ENCODE peak calls at places on chromosomes 3 and 15, in six cellular contexts. One of them, this sample, is unnamed.

GRCh38 chr3:130384547-130384946 is 39.1 kb downstream of the COL6A5 start:
- DNase-seq in bronchial epithelial cell: no peak
- DNase-seq in MCF 10A: no peak
- DNase-seq in choroid plexus epithelial cell: no peak
- DNase-seq in fibroblast of the aortic adventitia: no peak
- DNase-seq in GM10248: no peak
- DNase-seq in this sample: no peak

GRCh38 chr15:40282144-40282869 is 557 bp downstream of the ANKRD63 start:
- DNase-seq in bronchial epithelial cell: no peak
- DNase-seq in MCF 10A: no peak
- DNase-seq in fibroblast of the aortic adventitia: no peak
- DNase-seq in choroid plexus epithelial cell: no peak
- DNase-seq in GM10248: peak; percentile 71
- DNase-seq in this sample: peak; percentile 62

GRCh38 chr3:69276884-69277283 is 109.0 kb downstream of the FRMD4B start:
- DNase-seq in bronchial epithelial cell: peak; percentile 74
- DNase-seq in GM10248: no peak
- DNase-seq in fibroblast of the aortic adventitia: peak; percentile 12
- DNase-seq in choroid plexus epithelial cell: no peak
- DNase-seq in MCF 10A: peak; percentile 14
- DNase-seq in this sample: no peak

GRCh38 chr15:50225057-50225456 is 40.5 kb downstream of the HDC start:
- DNase-seq in bronchial epithelial cell: no peak
- DNase-seq in choroid plexus epithelial cell: no peak
- DNase-seq in MCF 10A: no peak
- DNase-seq in fibroblast of the aortic adventitia: no peak
- DNase-seq in GM10248: no peak
- DNase-seq in this sample: no peak

GRCh38 chr3:169218314-169218983 is 445.1 kb downstream of the MECOM start:
- DNase-seq in GM10248: no peak
- DNase-seq in fibroblast of the aortic adventitia: peak; percentile 87
- DNase-seq in choroid plexus epithelial cell: peak; percentile 86
- DNase-seq in MCF 10A: peak; percentile 58
- DNase-seq in bronchial epithelial cell: peak; percentile 63
- DNase-seq in this sample: no peak

GRCh38 chr15:90291679-90292356 is 26.3 kb downstream of the NGRN start:
- DNase-seq in fibroblast of the aortic adventitia: no peak
- DNase-seq in MCF 10A: peak; percentile 69
- DNase-seq in GM10248: peak; percentile 32
- DNase-seq in choroid plexus epithelial cell: peak; percentile 31
- DNase-seq in bronchial epithelial cell: peak; percentile 55
- DNase-seq in this sample: peak; percentile 52

GRCh38 chr3:69379661-69380060 is 6.2 kb downstream of the FRMD4B start:
- DNase-seq in MCF 10A: no peak
- DNase-seq in choroid plexus epithelial cell: no peak
- DNase-seq in bronchial epithelial cell: peak; percentile 50
- DNase-seq in GM10248: no peak
- DNase-seq in fibroblast of the aortic adventitia: no peak
- DNase-seq in this sample: no peak

GRCh38 chr3:123789160-123789559 is 95.0 kb downstream of the MYLK start:
- DNase-seq in GM10248: no peak
- DNase-seq in MCF 10A: no peak
- DNase-seq in fibroblast of the aortic adventitia: no peak
- DNase-seq in bronchial epithelial cell: no peak
- DNase-seq in choroid plexus epithelial cell: no peak
- DNase-seq in this sample: no peak

GRCh38 chr3:124113475-124113874 is 121.6 kb upstream of the ROPN1 start:
- DNase-seq in MCF 10A: no peak
- DNase-seq in GM10248: no peak
- DNase-seq in choroid plexus epithelial cell: no peak
- DNase-seq in bronchial epithelial cell: no peak
- DNase-seq in fibroblast of the aortic adventitia: no peak
- DNase-seq in this sample: no peak

GRCh38 chr15:39431371-39431770 is 149.5 kb upstream of the THBS1 start:
- DNase-seq in fibroblast of the aortic adventitia: peak; percentile 47
- DNase-seq in GM10248: no peak
- DNase-seq in choroid plexus epithelial cell: peak; percentile 62
- DNase-seq in MCF 10A: no peak
- DNase-seq in bronchial epithelial cell: no peak
- DNase-seq in this sample: no peak

GRCh38 chr15:56910801-56911200 is 7.6 kb upstream of the TCF12 start:
- DNase-seq in fibroblast of the aortic adventitia: no peak
- DNase-seq in GM10248: no peak
- DNase-seq in bronchial epithelial cell: peak; percentile 28
- DNase-seq in MCF 10A: no peak
- DNase-seq in choroid plexus epithelial cell: no peak
- DNase-seq in this sample: no peak

GRCh38 chr3:128554465-128555097 is 61.6 kb upstream of the GATA2 start:
- DNase-seq in fibroblast of the aortic adventitia: no peak
- DNase-seq in MCF 10A: no peak
- DNase-seq in choroid plexus epithelial cell: no peak
- DNase-seq in GM10248: no peak
- DNase-seq in bronchial epithelial cell: no peak
- DNase-seq in this sample: no peak

GRCh38 chr3:86787091-86787490 is 203.9 kb downstream of the VGLL3 start:
- DNase-seq in MCF 10A: peak; percentile 18
- DNase-seq in fibroblast of the aortic adventitia: peak; percentile 40
- DNase-seq in choroid plexus epithelial cell: peak; percentile 78
- DNase-seq in bronchial epithelial cell: peak; percentile 12
- DNase-seq in GM10248: no peak
- DNase-seq in this sample: no peak

GRCh38 chr15:92612891-92613290 is 42.7 kb downstream of the FAM174B start:
- DNase-seq in fibroblast of the aortic adventitia: no peak
- DNase-seq in GM10248: no peak
- DNase-seq in bronchial epithelial cell: no peak
- DNase-seq in MCF 10A: no peak
- DNase-seq in choroid plexus epithelial cell: no peak
- DNase-seq in this sample: no peak

GRCh38 chr3:32401541-32402052 is 9.9 kb downstream of the CMTM7 start:
- DNase-seq in bronchial epithelial cell: peak; percentile 59
- DNase-seq in MCF 10A: peak; percentile 55
- DNase-seq in fibroblast of the aortic adventitia: peak; percentile 72
- DNase-seq in GM10248: peak; percentile 65
- DNase-seq in choroid plexus epithelial cell: peak; percentile 64
- DNase-seq in this sample: peak; percentile 78

DNA sequence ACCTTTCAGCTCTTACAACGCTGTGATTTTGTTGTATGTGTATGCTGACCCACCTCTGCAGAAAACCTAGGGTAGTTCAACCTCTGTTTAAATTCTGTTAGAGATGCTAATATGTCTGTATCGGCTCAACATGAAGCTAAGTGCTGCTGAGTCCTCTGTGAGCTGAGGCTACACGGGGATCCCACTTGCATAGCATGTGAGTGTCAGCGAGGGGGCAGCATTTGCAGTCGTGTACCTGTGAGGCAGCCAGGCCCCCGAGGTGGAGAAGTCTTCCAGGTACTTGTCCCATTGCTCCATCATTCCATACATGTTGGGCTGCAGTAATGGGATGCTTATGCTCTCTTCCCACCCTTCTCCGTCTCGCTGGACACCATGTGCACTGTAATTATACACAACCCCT is 3.7 kb downstream of the MKRN2OS start:
- DNase-seq in choroid plexus epithelial cell: no peak
- DNase-seq in GM10248: no peak
- DNase-seq in bronchial epithelial cell: no peak
- DNase-seq in MCF 10A: no peak
- DNase-seq in fibroblast of the aortic adventitia: no peak
- DNase-seq in this sample: no peak
- TF ChIP-seq CTCF in choroid plexus epithelial cell: peak; percentile 36
- TF ChIP-seq CTCF in GM10248: no peak
- TF ChIP-seq CTCF in bronchial epithelial cell: peak; percentile 37
- TF ChIP-seq CTCF in MCF 10A: no peak
- TF ChIP-seq CTCF in fibroblast of the aortic adventitia: peak; percentile 5
- TF ChIP-seq CTCF in this sample: no peak

GRCh38 chr3:20185364-20185732 is 658 bp downstream of the SGO1 start:
- DNase-seq in fibroblast of the aortic adventitia: peak; percentile 7
- DNase-seq in choroid plexus epithelial cell: peak; percentile 35
- DNase-seq in GM10248: no peak
- DNase-seq in MCF 10A: peak; percentile 27
- DNase-seq in bronchial epithelial cell: peak; percentile 22
- DNase-seq in this sample: peak; percentile 54

GRCh38 chr3:20186600-20187004 is 596 bp upstream of the SGO1 start:
- DNase-seq in MCF 10A: no peak
- DNase-seq in bronchial epithelial cell: no peak
- DNase-seq in GM10248: no peak
- DNase-seq in choroid plexus epithelial cell: no peak
- DNase-seq in fibroblast of the aortic adventitia: no peak
- DNase-seq in this sample: no peak

GRCh38 chr3:20182206-20182605 is 3.8 kb downstream of the SGO1 start:
- DNase-seq in fibroblast of the aortic adventitia: no peak
- DNase-seq in bronchial epithelial cell: no peak
- DNase-seq in GM10248: no peak
- DNase-seq in MCF 10A: no peak
- DNase-seq in choroid plexus epithelial cell: no peak
- DNase-seq in this sample: no peak

GRCh38 chr3:20181276-20181675 is 4.7 kb downstream of the SGO1 start:
- DNase-seq in fibroblast of the aortic adventitia: no peak
- DNase-seq in GM10248: no peak
- DNase-seq in MCF 10A: no peak
- DNase-seq in choroid plexus epithelial cell: no peak
- DNase-seq in bronchial epithelial cell: no peak
- DNase-seq in this sample: no peak

GRCh38 chr3:20185733-20186599 is at the start of gene SGO1:
- DNase-seq in MCF 10A: peak; percentile 98
- DNase-seq in choroid plexus epithelial cell: peak; percentile 99
- DNase-seq in bronchial epithelial cell: peak; percentile 97
- DNase-seq in GM10248: peak; percentile 96
- DNase-seq in fibroblast of the aortic adventitia: peak; percentile 96
- DNase-seq in this sample: peak; percentile 100
- TF ChIP-seq CTCF in MCF 10A: no peak
- TF ChIP-seq CTCF in choroid plexus epithelial cell: peak; percentile 46
- TF ChIP-seq CTCF in bronchial epithelial cell: no peak
- TF ChIP-seq CTCF in GM10248: no peak
- TF ChIP-seq CTCF in fibroblast of the aortic adventitia: peak; percentile 16
- TF ChIP-seq CTCF in this sample: no peak

GRCh38 chr3:57464011-57464410 is 80.1 kb downstream of the DNAH12 start:
- DNase-seq in fibroblast of the aortic adventitia: no peak
- DNase-seq in bronchial epithelial cell: no peak
- DNase-seq in choroid plexus epithelial cell: no peak
- DNase-seq in MCF 10A: no peak
- DNase-seq in GM10248: no peak
- DNase-seq in this sample: no peak

DNA sequence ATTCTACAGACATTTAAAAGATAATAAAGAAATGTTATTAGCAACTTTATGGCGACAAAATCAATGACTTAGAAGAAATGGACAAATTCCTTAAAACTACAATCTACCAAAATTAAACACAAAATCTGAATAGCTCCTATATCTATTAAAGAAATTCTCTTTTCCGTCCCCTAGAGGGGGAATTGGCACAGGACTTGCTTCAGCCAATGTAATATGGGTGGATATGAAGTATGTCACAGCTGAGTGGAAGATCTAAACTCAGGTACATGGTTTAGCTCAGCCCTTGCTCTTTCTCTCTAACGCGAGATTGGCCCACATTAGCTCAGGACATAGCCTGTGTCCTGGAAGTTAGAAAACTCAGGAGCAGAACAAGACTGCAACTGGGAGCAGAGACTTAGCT is 79.3 kb downstream of the DNAH12 start:
- DNase-seq in bronchial epithelial cell: no peak
- DNase-seq in MCF 10A: peak; percentile 8
- DNase-seq in GM10248: no peak
- DNase-seq in choroid plexus epithelial cell: peak; percentile 49
- DNase-seq in fibroblast of the aortic adventitia: peak; percentile 6
- DNase-seq in this sample: no peak
- TF ChIP-seq CTCF in bronchial epithelial cell: no peak
- TF ChIP-seq CTCF in MCF 10A: no peak
- TF ChIP-seq CTCF in GM10248: no peak
- TF ChIP-seq CTCF in choroid plexus epithelial cell: peak; percentile 53
- TF ChIP-seq CTCF in fibroblast of the aortic adventitia: peak; percentile 25
- TF ChIP-seq CTCF in this sample: no peak

DNA sequence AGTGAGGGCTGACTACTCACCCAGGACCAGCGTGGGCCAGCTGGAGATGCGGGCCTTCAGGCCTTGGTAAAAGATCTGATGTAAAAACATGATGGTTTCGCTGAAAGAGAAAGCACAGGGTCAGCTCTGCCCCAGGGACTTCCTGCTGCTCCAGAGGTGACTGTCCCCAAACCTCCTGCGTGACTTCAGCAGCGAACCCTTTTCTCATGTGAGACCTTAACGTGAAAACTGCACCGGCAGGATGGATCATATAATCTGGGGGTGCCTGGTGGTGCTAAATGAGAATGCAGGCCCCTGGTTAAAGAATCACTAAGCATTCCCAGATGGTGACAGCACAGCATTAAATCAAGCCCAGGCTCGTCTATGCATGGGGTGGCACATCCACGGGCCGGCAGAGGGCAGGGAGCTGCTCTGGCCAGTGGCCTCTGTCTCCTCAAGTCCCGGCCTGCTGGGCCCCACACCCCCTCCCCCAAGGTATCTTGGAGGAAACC is 55.4 kb downstream of the RASGRF1 start:
- DNase-seq in GM10248: peak; percentile 63
- DNase-seq in MCF 10A: peak; percentile 22
- DNase-seq in fibroblast of the aortic adventitia: no peak
- DNase-seq in bronchial epithelial cell: peak; percentile 48
- DNase-seq in choroid plexus epithelial cell: peak; percentile 13
- DNase-seq in this sample: no peak
- TF ChIP-seq CTCF in GM10248: no peak
- TF ChIP-seq CTCF in MCF 10A: no peak
- TF ChIP-seq CTCF in fibroblast of the aortic adventitia: no peak
- TF ChIP-seq CTCF in bronchial epithelial cell: peak; percentile 38
- TF ChIP-seq CTCF in choroid plexus epithelial cell: peak; percentile 32
- TF ChIP-seq CTCF in this sample: no peak

DNA sequence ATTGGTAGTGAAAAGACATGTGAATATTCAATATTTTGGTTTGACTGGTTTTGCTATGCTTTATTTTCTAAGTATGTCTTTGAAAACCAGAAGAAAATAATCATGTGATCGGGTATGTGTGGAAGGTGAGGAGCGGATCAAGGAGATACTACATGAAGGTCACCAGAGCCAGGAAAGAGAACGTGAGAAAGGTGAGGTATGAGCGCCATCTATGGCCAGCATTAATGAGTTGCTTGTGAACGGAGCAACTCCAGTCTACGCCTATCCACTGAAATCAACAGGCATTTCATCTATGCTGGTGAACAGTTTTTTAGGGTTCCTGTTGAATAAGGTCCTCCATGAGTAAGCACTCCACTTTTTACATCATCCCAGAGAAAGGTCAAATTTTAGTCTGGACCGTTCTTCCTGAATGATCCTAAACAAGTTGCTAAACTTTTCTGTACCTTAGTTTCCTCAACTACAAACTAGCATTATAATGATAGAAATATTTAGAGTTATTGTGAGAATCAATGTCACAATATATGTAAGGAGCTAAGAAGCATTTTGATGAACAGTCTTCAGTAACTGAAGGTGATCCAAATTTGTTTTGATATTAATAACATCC is 1435.2 kb upstream of the CADM2 start:
- DNase-seq in GM10248: peak; percentile 13
- DNase-seq in bronchial epithelial cell: peak; percentile 58
- DNase-seq in MCF 10A: peak; percentile 82
- DNase-seq in choroid plexus epithelial cell: peak; percentile 85
- DNase-seq in fibroblast of the aortic adventitia: no peak
- DNase-seq in this sample: peak; percentile 26
- TF ChIP-seq CTCF in GM10248: peak; percentile 64
- TF ChIP-seq CTCF in bronchial epithelial cell: peak; percentile 72
- TF ChIP-seq CTCF in MCF 10A: peak; percentile 76
- TF ChIP-seq CTCF in choroid plexus epithelial cell: peak; percentile 82
- TF ChIP-seq CTCF in fibroblast of the aortic adventitia: no peak
- TF ChIP-seq CTCF in this sample: peak; percentile 20

This sample was measured in activated CD8-positive, alpha-beta T cell treated with anti-CD3 and anti-CD28 coated beads for 36 hours.